ENCODE peak calls at places on chromosomes 12 and 14, in six cellular contexts. One of them, this sample, is unnamed.

GRCh38 chr12:115394498-115395220 is 710.7 kb upstream of the TBX3 start:
- DNase-seq in RCC 7860: no peak
- DNase-seq in NCI-H69: peak
- DNase-seq in OCI-LY7: no peak
- DNase-seq in effector memory CD4-positive, alpha-beta T cell: no peak
- DNase-seq in T-helper 9 cell: no peak
- DNase-seq in this sample: no peak

GRCh38 chr14:51636109-51636508 is 15.6 kb upstream of the FRMD6 start:
- DNase-seq in RCC 7860: no peak
- DNase-seq in NCI-H69: peak
- DNase-seq in OCI-LY7: no peak
- DNase-seq in effector memory CD4-positive, alpha-beta T cell: no peak
- DNase-seq in T-helper 9 cell: no peak
- DNase-seq in this sample: no peak

GRCh38 chr12:124646385-124647230 is 79.2 kb upstream of the NCOR2 start:
- DNase-seq in RCC 7860: no peak
- DNase-seq in NCI-H69: no peak
- DNase-seq in OCI-LY7: no peak
- DNase-seq in effector memory CD4-positive, alpha-beta T cell: no peak
- DNase-seq in T-helper 9 cell: no peak
- DNase-seq in this sample: peak

GRCh38 chr12:106031736-106032135 is 107.0 kb downstream of the NUAK1 start:
- DNase-seq in RCC 7860: no peak
- DNase-seq in NCI-H69: no peak
- DNase-seq in OCI-LY7: no peak
- DNase-seq in effector memory CD4-positive, alpha-beta T cell: no peak
- DNase-seq in T-helper 9 cell: no peak
- DNase-seq in this sample: no peak

GRCh38 chr12:121804417-121805111 is 755 bp downstream of the SETD1B start:
- DNase-seq in RCC 7860: peak
- DNase-seq in NCI-H69: peak
- DNase-seq in OCI-LY7: peak
- DNase-seq in effector memory CD4-positive, alpha-beta T cell: no peak
- DNase-seq in T-helper 9 cell: peak
- DNase-seq in this sample: no peak

GRCh38 chr12:6364037-6364360 is 11.4 kb downstream of the SCNN1A start:
- DNase-seq in RCC 7860: no peak
- DNase-seq in NCI-H69: no peak
- DNase-seq in OCI-LY7: no peak
- DNase-seq in effector memory CD4-positive, alpha-beta T cell: no peak
- DNase-seq in T-helper 9 cell: no peak
- DNase-seq in this sample: no peak

GRCh38 chr14:101102875-101103274 is 199.4 kb upstream of the RTL1 start:
- DNase-seq in RCC 7860: no peak
- DNase-seq in NCI-H69: no peak
- DNase-seq in OCI-LY7: no peak
- DNase-seq in effector memory CD4-positive, alpha-beta T cell: no peak
- DNase-seq in T-helper 9 cell: no peak
- DNase-seq in this sample: no peak

GRCh38 chr14:23538785-23539184 is 12.8 kb downstream of the ZFHX2 start:
- DNase-seq in RCC 7860: no peak
- DNase-seq in NCI-H69: peak
- DNase-seq in OCI-LY7: no peak
- DNase-seq in effector memory CD4-positive, alpha-beta T cell: no peak
- DNase-seq in T-helper 9 cell: no peak
- DNase-seq in this sample: peak

GRCh38 chr12:52280796-52281560 is 6.5 kb downstream of the KRT86 start:
- DNase-seq in RCC 7860: peak
- DNase-seq in NCI-H69: no peak
- DNase-seq in OCI-LY7: no peak
- DNase-seq in effector memory CD4-positive, alpha-beta T cell: no peak
- DNase-seq in T-helper 9 cell: no peak
- DNase-seq in this sample: no peak

GRCh38 chr14:102525213-102526143 is 15.9 kb upstream of the ANKRD9 start:
- DNase-seq in RCC 7860: peak
- DNase-seq in NCI-H69: peak
- DNase-seq in OCI-LY7: peak
- DNase-seq in effector memory CD4-positive, alpha-beta T cell: peak
- DNase-seq in T-helper 9 cell: no peak
- DNase-seq in this sample: no peak

GRCh38 chr14:101379842-101380241 is 181.5 kb upstream of the DIO3 start:
- DNase-seq in RCC 7860: no peak
- DNase-seq in NCI-H69: no peak
- DNase-seq in OCI-LY7: no peak
- DNase-seq in effector memory CD4-positive, alpha-beta T cell: no peak
- DNase-seq in T-helper 9 cell: no peak
- DNase-seq in this sample: no peak

GRCh38 chr12:79934309-79935020 is 432 bp downstream of the PPP1R12A start:
- DNase-seq in RCC 7860: peak
- DNase-seq in NCI-H69: peak
- DNase-seq in OCI-LY7: peak
- DNase-seq in effector memory CD4-positive, alpha-beta T cell: peak
- DNase-seq in T-helper 9 cell: peak
- DNase-seq in this sample: peak

GRCh38 chr14:77040059-77040308 is 11.5 kb upstream of the IRF2BPL start:
- DNase-seq in RCC 7860: no peak
- DNase-seq in NCI-H69: no peak
- DNase-seq in OCI-LY7: no peak
- DNase-seq in effector memory CD4-positive, alpha-beta T cell: no peak
- DNase-seq in T-helper 9 cell: no peak
- DNase-seq in this sample: no peak

GRCh38 chr12:106586803-106587684 is 4.2 kb downstream of the RFX4 start:
- DNase-seq in RCC 7860: no peak
- DNase-seq in NCI-H69: peak
- DNase-seq in OCI-LY7: no peak
- DNase-seq in effector memory CD4-positive, alpha-beta T cell: no peak
- DNase-seq in T-helper 9 cell: no peak
- DNase-seq in this sample: no peak

GRCh38 chr12:21183721-21184275 is 52.8 kb downstream of the SLCO1B1 start:
- DNase-seq in RCC 7860: no peak
- DNase-seq in NCI-H69: no peak
- DNase-seq in OCI-LY7: no peak
- DNase-seq in effector memory CD4-positive, alpha-beta T cell: no peak
- DNase-seq in T-helper 9 cell: no peak
- DNase-seq in this sample: no peak

GRCh38 chr12:13062669-13063068 is 18.5 kb downstream of the FAM234B start:
- DNase-seq in RCC 7860: no peak
- DNase-seq in NCI-H69: no peak
- DNase-seq in OCI-LY7: no peak
- DNase-seq in effector memory CD4-positive, alpha-beta T cell: no peak
- DNase-seq in T-helper 9 cell: no peak
- DNase-seq in this sample: no peak

This sample was measured in posterior cingulate gyrus.